ENCODE peak calls at places on chromosomes 4 and X, in six cellular contexts. W is upper lobe of right lung, P is aorta, T is GM23248, J is sigmoid colon, I is esophagus squamous epithelium. M is an unnamed sample.
A peak's percentile ranks its signal among the peaks of the same experiment; 100 is the strongest.

GRCh38 chrX:149495573-149496071 is 9.5 kb downstream of the IDS start:
- DNase-seq in J (no peak), T (peak; percentile 89), W (no peak), P (no peak), I (no peak), M (no peak)

GRCh38 chrX:135112743-135113142 is 7.6 kb downstream of the ETDB start:
- DNase-seq in J (no peak), P (no peak), I (no peak), T (no peak), W (no peak), M (no peak)

GRCh38 chr4:8274772-8275241 is 5.3 kb downstream of the HTRA3 start:
- DNase-seq in I (no peak), P (peak; percentile 95), T (peak; percentile 99), W (peak; percentile 76), J (peak; percentile 98), M (peak; percentile 75)

GRCh38 chr4:140743194-140743931 is 12.8 kb downstream of the TBC1D9 start:
- DNase-seq in I (no peak), W (no peak), T (peak; percentile 79), P (no peak), J (no peak), M (no peak)

GRCh38 chr4:24121395-24122175 is 231.7 kb upstream of the PPARGC1A start:
- DNase-seq in I (no peak), T (peak; percentile 69), J (no peak), P (no peak), W (no peak), M (no peak)

GRCh38 chr4:25870081-25870480 is 7.3 kb upstream of the SEL1L3 start:
- DNase-seq in J (no peak), T (no peak), W (no peak), P (no peak), I (no peak), M (no peak)

GRCh38 chrX:47623540-47624027 is 3.9 kb upstream of the SYN1 start:
- DNase-seq in I (no peak), J (no peak), W (peak; percentile 64), P (peak; percentile 80), T (peak; percentile 76), M (peak; percentile 42)

GRCh38 chrX:7908821-7909220 is 18.4 kb downstream of the PNPLA4 start:
- DNase-seq in I (no peak), P (no peak), T (no peak), W (no peak), J (no peak), M (no peak)

GRCh38 chr4:43619219-43619618 is 726.7 kb downstream of the GRXCR1 start:
- DNase-seq in W (no peak), P (no peak), J (no peak), I (no peak), T (no peak), M (no peak)

GRCh38 chr4:97491856-97492255 is 651.4 kb downstream of the STPG2 start:
- DNase-seq in P (no peak), I (no peak), W (no peak), J (no peak), T (no peak), M (no peak)

GRCh38 chrX:57918750-57919436 is 8.6 kb upstream of the ZXDA start:
- DNase-seq in W (no peak), T (peak; percentile 55), J (no peak), P (no peak), I (no peak), M (no peak)

GRCh38 chr4:148444296-148445070 is 2.3 kb upstream of the NR3C2 start:
- DNase-seq in I (no peak), P (peak; percentile 79), T (peak; percentile 34), J (peak; percentile 71), W (peak; percentile 82), M (peak; percentile 63)

GRCh38 chrX:131747173-131747572 is 203.3 kb downstream of the OR13H1 start:
- DNase-seq in I (no peak), J (peak; percentile 89), P (no peak), W (no peak), T (no peak), M (no peak)

GRCh38 chrX:13647709-13648212 is 5.2 kb upstream of the TCEANC start:
- DNase-seq in P (no peak), J (peak; percentile 73), W (peak; percentile 58), T (no peak), I (peak; percentile 9), M (no peak)

GRCh38 chr4:106022454-106022853 is 127.2 kb downstream of the NPNT start:
- DNase-seq in P (no peak), J (no peak), T (no peak), W (no peak), I (no peak), M (no peak)

GRCh38 chr4:74395633-74396032 is 30.7 kb downstream of the EREG start:
- DNase-seq in W (no peak), T (no peak), J (no peak), I (no peak), P (no peak), M (no peak)

GRCh38 chr4:169800541-169800940 is 42.8 kb upstream of the HPF1 start:
- DNase-seq in J (no peak), W (no peak), I (no peak), T (no peak), P (no peak), M (no peak)

GRCh38 chrX:95629737-95630136 is 1054.9 kb upstream of the DIAPH2 start:
- DNase-seq in W (no peak), P (no peak), I (no peak), J (no peak), T (no peak), M (no peak)

GRCh38 chrX:9628779-9629493 is 136.7 kb downstream of the GPR143 start:
- DNase-seq in J (no peak), P (no peak), T (no peak), W (no peak), I (no peak), M (no peak)

GRCh38 chr4:147548251-147548650 is 67.4 kb downstream of the EDNRA start:
- DNase-seq in T (no peak), P (no peak), I (no peak), W (no peak), J (no peak), M (no peak)

GRCh38 chr4:43435303-43435702 is 542.8 kb downstream of the GRXCR1 start:
- DNase-seq in W (no peak), T (no peak), P (no peak), I (no peak), J (no peak), M (no peak)

GRCh38 chr4:64146030-64146429 is 263.2 kb downstream of the TECRL start:
- DNase-seq in P (no peak), J (no peak), W (no peak), I (no peak), T (no peak), M (no peak)

GRCh38 chr4:64144994-64145393 is 264.3 kb downstream of the TECRL start:
- DNase-seq in I (no peak), W (no peak), T (no peak), P (no peak), J (no peak), M (no peak)
- H3K9me3 ChIP-seq in I (peaks cover 16% of the 10 kb centered on the region), W (peaks cover 4% of the 10 kb centered on the region), T (no peaks in the 10 kb centered on the region), P (no peaks in the 10 kb centered on the region), J (peaks cover 3% of the 10 kb centered on the region), M (no peaks in the 10 kb centered on the region)

DNA sequence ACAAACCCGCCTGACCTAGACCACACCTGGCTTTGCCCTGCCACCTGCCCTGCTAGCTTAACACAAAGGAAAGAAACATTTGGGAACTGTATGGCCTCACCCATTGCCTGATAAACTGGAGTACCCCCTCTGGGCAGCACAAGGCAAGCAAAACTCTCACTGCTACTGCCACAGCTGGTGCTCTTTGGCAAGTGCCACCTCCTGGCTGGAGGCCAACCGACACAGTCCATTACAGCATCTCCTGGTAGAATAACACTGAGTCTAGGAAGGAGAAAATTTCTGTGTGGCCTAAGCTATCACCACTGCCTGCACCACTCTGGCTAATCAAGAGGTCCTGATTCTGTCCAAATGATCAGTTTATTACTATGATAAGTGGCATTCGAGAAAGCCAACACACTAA is 18.9 kb upstream of the SPANXN3 start:
- DNase-seq in I (no peak), J (no peak), T (no peak), W (no peak), P (no peak), M (peak; percentile 1)
- H3K9me3 ChIP-seq in I (no peaks in the 10 kb centered on the region), J (no peaks in the 10 kb centered on the region), T (no peaks in the 10 kb centered on the region), W (no peaks in the 10 kb centered on the region), P (no peaks in the 10 kb centered on the region), M (no peaks in the 10 kb centered on the region)

GRCh38 chr4:211033-211511 is 86.8 kb downstream of the ZNF718 start:
- DNase-seq in I (no peak), J (no peak), T (no peak), P (no peak), W (no peak), M (no peak)

GRCh38 chr4:217891-218290 is 87.4 kb downstream of the ZNF732 start:
- DNase-seq in I (no peak), P (no peak), J (no peak), W (no peak), T (no peak), M (no peak)

GRCh38 chr4:213971-214370 is 89.7 kb downstream of the ZNF718 start:
- DNase-seq in T (no peak), I (no peak), W (no peak), J (no peak), P (no peak), M (no peak)

GRCh38 chr4:212438-213174 is 88.3 kb downstream of the ZNF718 start:
- DNase-seq in I (no peak), T (peak; percentile 90), P (peak; percentile 92), J (peak; percentile 88), W (peak; percentile 73), M (peak; percentile 87)
- H3K9me3 ChIP-seq in I (peaks cover 33% of the 10 kb centered on the region), T (no peaks in the 10 kb centered on the region), P (peaks cover 3% of the 10 kb centered on the region), J (no peaks in the 10 kb centered on the region), W (peaks cover 8% of the 10 kb centered on the region), M (no peaks in the 10 kb centered on the region)

DNA sequence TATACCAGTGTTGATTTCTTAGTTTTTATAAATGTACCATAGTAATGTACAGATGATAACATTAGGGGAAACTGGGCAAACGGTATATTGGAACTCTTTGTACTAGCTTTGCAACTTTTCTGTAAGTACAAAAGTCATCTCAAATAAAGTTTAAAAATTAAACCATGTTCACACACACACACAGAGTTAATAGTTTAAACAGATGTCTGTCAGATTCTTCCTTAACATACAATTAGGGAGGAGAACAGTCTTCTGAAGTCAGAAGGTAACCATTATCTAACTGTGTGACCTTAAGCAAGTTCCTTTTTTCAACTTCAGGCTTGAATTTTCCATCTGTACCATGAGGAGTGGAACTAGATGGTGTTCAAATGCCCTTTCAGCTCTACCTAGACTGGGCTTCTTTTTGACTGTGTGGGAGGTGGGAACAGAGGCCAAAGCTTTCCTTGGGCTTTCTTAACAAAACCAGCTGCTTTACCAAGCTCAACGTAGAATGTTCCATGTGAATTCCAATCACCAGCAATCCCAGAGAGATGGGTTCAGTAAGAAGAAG is 127.8 kb downstream of the NEXMIF start:
- DNase-seq in J (no peak), P (no peak), T (no peak), I (no peak), W (no peak), M (no peak)
- H3K9me3 ChIP-seq in J (no peaks in the 10 kb centered on the region), P (no peaks in the 10 kb centered on the region), T (no peaks in the 10 kb centered on the region), I (no peaks in the 10 kb centered on the region), W (no peaks in the 10 kb centered on the region), M (no peaks in the 10 kb centered on the region)

DNA sequence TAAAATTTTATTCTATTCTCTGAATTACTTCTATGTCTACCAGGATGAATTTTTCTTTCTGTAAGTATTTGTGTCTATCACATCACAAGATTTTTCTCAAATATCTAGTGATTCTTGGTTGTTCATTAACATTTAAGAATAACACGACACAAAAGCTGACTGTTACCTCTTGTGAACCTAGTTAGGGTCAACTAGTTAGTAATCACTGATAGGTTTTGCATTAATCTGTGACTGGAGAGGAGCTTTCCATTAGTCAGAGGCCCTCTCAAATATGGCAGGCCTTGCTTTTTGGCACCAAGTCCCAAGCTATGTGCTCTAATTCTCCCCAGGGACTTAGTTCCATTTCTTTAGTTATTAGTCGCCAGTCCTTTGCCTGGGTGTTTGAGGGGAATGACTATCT is 259.2 kb downstream of the CFAP299 start:
- DNase-seq in J (no peak), W (no peak), T (peak; percentile 2), I (no peak), P (no peak), M (no peak)
- H3K9me3 ChIP-seq in J (no peaks in the 10 kb centered on the region), W (no peaks in the 10 kb centered on the region), T (no peaks in the 10 kb centered on the region), I (no peaks in the 10 kb centered on the region), P (no peaks in the 10 kb centered on the region), M (no peaks in the 10 kb centered on the region)